ENCODE peak calls at places on chromosomes 6 and 20, in nine cellular contexts. One of them, this sample, is unnamed. For H3K27me3, the result is how much of the 10 kb centered on the place peaks cover.

GRCh38 chr6:94510877-94511276 is 1066.5 kb upstream of the MANEA start:
- DNase-seq in H9: peak
- DNase-seq in gastrocnemius medialis: no peak
- DNase-seq in AG04450: no peak
- DNase-seq in tibial nerve: no peak
- DNase-seq in colonic mucosa: no peak
- DNase-seq in sigmoid colon: peak
- DNase-seq in uterus: no peak
- DNase-seq in cardiac muscle cell: no peak
- DNase-seq in this sample: no peak

GRCh38 chr20:32332614-32333013 is 25.5 kb upstream of the ASXL1 start:
- DNase-seq in H9: no peak
- DNase-seq in gastrocnemius medialis: no peak
- DNase-seq in AG04450: no peak
- DNase-seq in tibial nerve: no peak
- DNase-seq in colonic mucosa: no peak
- DNase-seq in sigmoid colon: no peak
- DNase-seq in uterus: no peak
- DNase-seq in cardiac muscle cell: peak
- DNase-seq in this sample: no peak

GRCh38 chr20:41145821-41146620 is 8.7 kb downstream of the PLCG1 start:
- DNase-seq in H9: no peak
- DNase-seq in gastrocnemius medialis: no peak
- DNase-seq in AG04450: no peak
- DNase-seq in tibial nerve: no peak
- DNase-seq in colonic mucosa: no peak
- DNase-seq in sigmoid colon: peak
- DNase-seq in uterus: no peak
- DNase-seq in cardiac muscle cell: peak
- DNase-seq in this sample: no peak

GRCh38 chr20:61572312-61572711 is 320.3 kb downstream of the CDH4 start:
- DNase-seq in H9: no peak
- DNase-seq in gastrocnemius medialis: no peak
- DNase-seq in AG04450: no peak
- DNase-seq in tibial nerve: no peak
- DNase-seq in colonic mucosa: no peak
- DNase-seq in sigmoid colon: no peak
- DNase-seq in uterus: no peak
- DNase-seq in cardiac muscle cell: no peak
- DNase-seq in this sample: no peak

GRCh38 chr20:36202891-36203338 is 33.4 kb upstream of the AAR2 start:
- DNase-seq in H9: peak
- DNase-seq in gastrocnemius medialis: peak
- DNase-seq in AG04450: no peak
- DNase-seq in tibial nerve: peak
- DNase-seq in colonic mucosa: peak
- DNase-seq in sigmoid colon: peak
- DNase-seq in uterus: peak
- DNase-seq in cardiac muscle cell: peak
- DNase-seq in this sample: peak

GRCh38 chr6:26327450-26328264 is 37.3 kb upstream of the BTN3A2 start:
- DNase-seq in H9: peak
- DNase-seq in gastrocnemius medialis: no peak
- DNase-seq in AG04450: no peak
- DNase-seq in tibial nerve: no peak
- DNase-seq in colonic mucosa: peak
- DNase-seq in sigmoid colon: no peak
- DNase-seq in uterus: no peak
- DNase-seq in cardiac muscle cell: peak
- DNase-seq in this sample: no peak

GRCh38 chr20:61628901-61629300 is 376.8 kb downstream of the CDH4 start:
- DNase-seq in H9: no peak
- DNase-seq in gastrocnemius medialis: no peak
- DNase-seq in AG04450: no peak
- DNase-seq in tibial nerve: no peak
- DNase-seq in colonic mucosa: no peak
- DNase-seq in sigmoid colon: no peak
- DNase-seq in uterus: no peak
- DNase-seq in cardiac muscle cell: no peak
- DNase-seq in this sample: no peak

GRCh38 chr6:90406957-90407356 is 110.3 kb upstream of the BACH2 start:
- DNase-seq in H9: no peak
- DNase-seq in gastrocnemius medialis: no peak
- DNase-seq in AG04450: no peak
- DNase-seq in tibial nerve: no peak
- DNase-seq in colonic mucosa: no peak
- DNase-seq in sigmoid colon: no peak
- DNase-seq in uterus: no peak
- DNase-seq in cardiac muscle cell: peak
- DNase-seq in this sample: no peak

GRCh38 chr6:64984947-64985346 is 722.1 kb downstream of the EYS start:
- DNase-seq in H9: no peak
- DNase-seq in gastrocnemius medialis: no peak
- DNase-seq in AG04450: no peak
- DNase-seq in tibial nerve: no peak
- DNase-seq in colonic mucosa: no peak
- DNase-seq in sigmoid colon: no peak
- DNase-seq in uterus: no peak
- DNase-seq in cardiac muscle cell: no peak
- DNase-seq in this sample: no peak

GRCh38 chr6:16060039-16060438 is 68.8 kb upstream of the MYLIP start:
- DNase-seq in H9: peak
- DNase-seq in gastrocnemius medialis: no peak
- DNase-seq in AG04450: no peak
- DNase-seq in tibial nerve: no peak
- DNase-seq in colonic mucosa: no peak
- DNase-seq in sigmoid colon: no peak
- DNase-seq in uterus: no peak
- DNase-seq in cardiac muscle cell: no peak
- DNase-seq in this sample: no peak

GRCh38 chr6:41939091-41939847 is 2.3 kb downstream of the CCND3 start:
- DNase-seq in H9: peak
- DNase-seq in gastrocnemius medialis: no peak
- DNase-seq in AG04450: no peak
- DNase-seq in tibial nerve: no peak
- DNase-seq in colonic mucosa: no peak
- DNase-seq in sigmoid colon: peak
- DNase-seq in uterus: peak
- DNase-seq in cardiac muscle cell: peak
- DNase-seq in this sample: peak

GRCh38 chr6:32149932-32150920 is 1.5 kb downstream of the PRRT1 start:
- DNase-seq in H9: peak
- DNase-seq in gastrocnemius medialis: no peak
- DNase-seq in AG04450: no peak
- DNase-seq in tibial nerve: no peak
- DNase-seq in colonic mucosa: no peak
- DNase-seq in sigmoid colon: no peak
- DNase-seq in uterus: no peak
- DNase-seq in cardiac muscle cell: no peak
- DNase-seq in this sample: no peak

GRCh38 chr6:137297887-137298286 is 78.7 kb upstream of the IFNGR1 start:
- DNase-seq in H9: peak
- DNase-seq in gastrocnemius medialis: no peak
- DNase-seq in AG04450: no peak
- DNase-seq in tibial nerve: no peak
- DNase-seq in colonic mucosa: no peak
- DNase-seq in sigmoid colon: no peak
- DNase-seq in uterus: no peak
- DNase-seq in cardiac muscle cell: peak
- DNase-seq in this sample: no peak

DNA sequence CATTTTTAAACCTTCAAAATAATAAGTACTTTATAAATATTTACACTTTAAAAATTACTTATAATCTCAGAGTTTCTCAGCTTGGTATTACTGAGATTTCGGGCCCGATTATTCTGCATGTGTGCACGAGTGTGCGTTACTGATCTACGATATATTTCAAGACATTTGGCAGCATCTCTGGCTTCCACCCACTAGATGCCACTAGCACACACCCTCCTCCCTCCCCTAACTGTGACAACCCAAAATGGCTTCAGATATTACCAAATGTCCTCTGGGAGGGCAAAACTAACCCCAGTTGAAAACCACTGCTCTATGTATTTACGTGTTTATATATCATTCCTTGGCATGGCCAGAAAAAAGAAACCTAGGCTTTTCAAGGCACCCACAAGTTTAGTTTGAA is 95.9 kb downstream of the FYN start:
- DNase-seq in H9: no peak
- DNase-seq in gastrocnemius medialis: no peak
- DNase-seq in AG04450: no peak
- DNase-seq in tibial nerve: no peak
- DNase-seq in colonic mucosa: no peak
- DNase-seq in sigmoid colon: no peak
- DNase-seq in uterus: no peak
- DNase-seq in cardiac muscle cell: no peak
- DNase-seq in this sample: no peak
- TF ChIP-seq CTCF in H9: no peak
- TF ChIP-seq CTCF in gastrocnemius medialis: no peak
- TF ChIP-seq CTCF in AG04450: no peak
- TF ChIP-seq CTCF in tibial nerve: no peak
- TF ChIP-seq CTCF in colonic mucosa: no peak
- TF ChIP-seq CTCF in sigmoid colon: no peak
- TF ChIP-seq CTCF in uterus: no peak
- TF ChIP-seq CTCF in cardiac muscle cell: no peak
- TF ChIP-seq CTCF in this sample: peak

DNA sequence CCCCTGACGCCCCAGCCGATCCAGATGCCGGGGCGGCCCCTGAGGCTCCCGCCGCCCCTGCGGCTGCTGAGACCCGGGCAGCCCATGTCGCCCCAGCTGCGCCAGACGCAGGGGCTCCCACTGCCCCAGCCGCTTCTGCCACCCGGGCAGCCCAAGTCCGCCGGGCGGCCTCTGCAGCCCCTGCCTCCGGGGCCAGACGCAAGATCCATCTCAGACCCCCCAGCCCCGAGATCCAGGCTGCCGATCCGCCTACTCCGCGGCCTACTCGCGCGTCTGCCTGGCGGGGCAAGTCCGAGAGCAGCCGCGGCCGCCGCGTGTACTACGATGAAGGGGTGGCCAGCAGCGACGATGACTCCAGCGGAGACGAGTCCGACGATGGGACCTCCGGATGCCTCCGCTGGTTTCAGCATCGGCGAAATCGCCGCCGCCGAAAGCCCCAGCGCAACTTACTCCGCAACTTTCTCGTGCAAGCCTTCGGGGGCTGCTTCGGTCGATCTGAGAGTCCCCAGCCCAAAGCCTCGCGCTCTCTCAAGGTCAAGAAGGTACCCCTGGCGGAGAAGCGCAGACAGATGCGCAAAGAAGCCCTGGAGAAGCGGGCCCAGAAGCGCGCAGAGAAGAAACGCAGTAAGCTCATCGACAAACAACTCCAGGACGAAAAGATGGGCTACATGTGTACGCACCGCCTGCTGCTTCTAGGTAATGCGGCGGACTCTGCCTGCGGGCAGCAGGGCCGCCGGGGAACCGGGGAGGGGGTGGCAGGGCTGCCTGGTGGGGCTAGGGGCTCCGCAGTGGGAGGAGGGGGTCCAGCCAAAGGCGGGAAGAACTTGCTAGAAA is 2.3 kb downstream of the GNAS start:
- DNase-seq in H9: peak
- DNase-seq in gastrocnemius medialis: no peak
- DNase-seq in AG04450: no peak
- DNase-seq in tibial nerve: no peak
- DNase-seq in colonic mucosa: no peak
- DNase-seq in sigmoid colon: no peak
- DNase-seq in uterus: no peak
- DNase-seq in cardiac muscle cell: no peak
- DNase-seq in this sample: no peak
- H3K27me3 ChIP-seq in H9: under half
- H3K27me3 ChIP-seq in gastrocnemius medialis: under half
- H3K27me3 ChIP-seq in AG04450: half or more
- H3K27me3 ChIP-seq in tibial nerve: half or more
- H3K27me3 ChIP-seq in colonic mucosa: under half
- H3K27me3 ChIP-seq in sigmoid colon: under half
- H3K27me3 ChIP-seq in uterus: under half
- H3K27me3 ChIP-seq in cardiac muscle cell: half or more
- H3K27me3 ChIP-seq in this sample: under half

DNA sequence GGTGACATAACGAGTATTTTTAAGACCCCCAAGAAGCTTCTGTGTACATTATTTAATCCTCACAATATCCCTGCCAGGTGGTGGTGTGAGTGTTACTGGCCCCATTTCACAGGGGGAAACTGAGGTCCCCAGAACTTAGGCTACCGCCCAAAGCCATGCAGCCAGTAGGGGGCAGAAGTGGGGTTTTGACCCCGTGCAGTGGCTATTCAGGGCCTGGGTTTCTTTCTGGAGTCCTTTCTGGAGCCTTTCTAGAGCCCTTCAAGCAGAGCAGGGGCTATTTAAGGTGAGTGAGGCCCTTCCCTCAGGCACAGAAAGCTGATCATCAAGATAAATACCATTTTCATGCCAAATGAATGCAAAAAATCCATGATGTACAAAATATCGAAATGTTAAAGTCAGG is 59.0 kb downstream of the CTCFL start:
- DNase-seq in H9: no peak
- DNase-seq in gastrocnemius medialis: no peak
- DNase-seq in AG04450: no peak
- DNase-seq in tibial nerve: no peak
- DNase-seq in colonic mucosa: no peak
- DNase-seq in sigmoid colon: no peak
- DNase-seq in uterus: no peak
- DNase-seq in cardiac muscle cell: no peak
- DNase-seq in this sample: no peak
- TF ChIP-seq CTCF in H9: peak
- TF ChIP-seq CTCF in gastrocnemius medialis: no peak
- TF ChIP-seq CTCF in AG04450: no peak
- TF ChIP-seq CTCF in tibial nerve: no peak
- TF ChIP-seq CTCF in colonic mucosa: no peak
- TF ChIP-seq CTCF in sigmoid colon: no peak
- TF ChIP-seq CTCF in uterus: no peak
- TF ChIP-seq CTCF in cardiac muscle cell: peak
- TF ChIP-seq CTCF in this sample: no peak

GRCh38 chr20:45919951-45920794 is 8.2 kb upstream of the PLTP start:
- DNase-seq in H9: no peak
- DNase-seq in gastrocnemius medialis: no peak
- DNase-seq in AG04450: no peak
- DNase-seq in tibial nerve: no peak
- DNase-seq in colonic mucosa: no peak
- DNase-seq in sigmoid colon: no peak
- DNase-seq in uterus: peak
- DNase-seq in cardiac muscle cell: peak
- DNase-seq in this sample: no peak

GRCh38 chr20:45920795-45921617 is 9.1 kb upstream of the PLTP start:
- DNase-seq in H9: no peak
- DNase-seq in gastrocnemius medialis: no peak
- DNase-seq in AG04450: no peak
- DNase-seq in tibial nerve: no peak
- DNase-seq in colonic mucosa: no peak
- DNase-seq in sigmoid colon: no peak
- DNase-seq in uterus: no peak
- DNase-seq in cardiac muscle cell: no peak
- DNase-seq in this sample: no peak

GRCh38 chr20:45919536-45919933 is 7.6 kb upstream of the PLTP start:
- DNase-seq in H9: no peak
- DNase-seq in gastrocnemius medialis: peak
- DNase-seq in AG04450: peak
- DNase-seq in tibial nerve: peak
- DNase-seq in colonic mucosa: peak
- DNase-seq in sigmoid colon: peak
- DNase-seq in uterus: peak
- DNase-seq in cardiac muscle cell: peak
- DNase-seq in this sample: peak

GRCh38 chr20:45918779-45919535 is 7.0 kb upstream of the PLTP start:
- DNase-seq in H9: no peak
- DNase-seq in gastrocnemius medialis: no peak
- DNase-seq in AG04450: no peak
- DNase-seq in tibial nerve: no peak
- DNase-seq in colonic mucosa: no peak
- DNase-seq in sigmoid colon: no peak
- DNase-seq in uterus: no peak
- DNase-seq in cardiac muscle cell: peak
- DNase-seq in this sample: no peak

GRCh38 chr20:45921618-45922189 is 9.7 kb upstream of the PLTP start:
- DNase-seq in H9: no peak
- DNase-seq in gastrocnemius medialis: no peak
- DNase-seq in AG04450: no peak
- DNase-seq in tibial nerve: no peak
- DNase-seq in colonic mucosa: no peak
- DNase-seq in sigmoid colon: no peak
- DNase-seq in uterus: no peak
- DNase-seq in cardiac muscle cell: no peak
- DNase-seq in this sample: no peak
- H3K27me3 ChIP-seq in H9: under half
- H3K27me3 ChIP-seq in gastrocnemius medialis: under half
- H3K27me3 ChIP-seq in AG04450: under half
- H3K27me3 ChIP-seq in tibial nerve: under half
- H3K27me3 ChIP-seq in colonic mucosa: under half
- H3K27me3 ChIP-seq in sigmoid colon: under half
- H3K27me3 ChIP-seq in uterus: under half
- H3K27me3 ChIP-seq in cardiac muscle cell: under half
- H3K27me3 ChIP-seq in this sample: under half